ENCODE peak calls at places on chromosomes 16 and 17, in six cellular contexts. One of them, this sample, is unnamed.

GRCh38 chr16:85936761-85937343 is 37.9 kb downstream of the IRF8 start:
- DNase-seq in cardiac muscle cell: peak; percentile 41
- DNase-seq in BJ: no peak
- DNase-seq in kidney epithelial cell: no peak
- DNase-seq in CD4-positive, alpha-beta memory T cell: no peak
- DNase-seq in HepG2: no peak
- DNase-seq in this sample: no peak

GRCh38 chr17:66910651-66911285 is 53.7 kb upstream of the CACNG4 start:
- DNase-seq in HepG2: no peak
- DNase-seq in BJ: no peak
- DNase-seq in kidney epithelial cell: no peak
- DNase-seq in cardiac muscle cell: no peak
- DNase-seq in CD4-positive, alpha-beta memory T cell: no peak
- DNase-seq in this sample: no peak

GRCh38 chr17:19274893-19275292 is 37.7 kb downstream of the EPN2 start:
- DNase-seq in kidney epithelial cell: no peak
- DNase-seq in CD4-positive, alpha-beta memory T cell: no peak
- DNase-seq in HepG2: no peak
- DNase-seq in cardiac muscle cell: no peak
- DNase-seq in BJ: no peak
- DNase-seq in this sample: no peak

GRCh38 chr17:45973943-45974859 is 24.8 kb upstream of the STH start:
- DNase-seq in HepG2: no peak
- DNase-seq in cardiac muscle cell: no peak
- DNase-seq in kidney epithelial cell: no peak
- DNase-seq in CD4-positive, alpha-beta memory T cell: no peak
- DNase-seq in BJ: no peak
- DNase-seq in this sample: no peak

GRCh38 chr16:50547340-50547865 is 793 bp upstream of the NKD1 start:
- DNase-seq in HepG2: peak; percentile 94
- DNase-seq in CD4-positive, alpha-beta memory T cell: peak; percentile 90
- DNase-seq in cardiac muscle cell: peak; percentile 46
- DNase-seq in kidney epithelial cell: no peak
- DNase-seq in BJ: no peak
- DNase-seq in this sample: no peak

GRCh38 chr17:48002208-48002919 is 31.5 kb downstream of the CDK5RAP3 start:
- DNase-seq in cardiac muscle cell: no peak
- DNase-seq in HepG2: peak; percentile 50
- DNase-seq in kidney epithelial cell: peak; percentile 83
- DNase-seq in BJ: peak; percentile 28
- DNase-seq in CD4-positive, alpha-beta memory T cell: no peak
- DNase-seq in this sample: no peak

GRCh38 chr17:70374496-70374895 is 205.2 kb downstream of the KCNJ2 start:
- DNase-seq in CD4-positive, alpha-beta memory T cell: no peak
- DNase-seq in kidney epithelial cell: no peak
- DNase-seq in BJ: no peak
- DNase-seq in cardiac muscle cell: no peak
- DNase-seq in HepG2: no peak
- DNase-seq in this sample: no peak

GRCh38 chr17:49515196-49515770 is 20.2 kb downstream of the NGFR start:
- DNase-seq in cardiac muscle cell: peak; percentile 87
- DNase-seq in kidney epithelial cell: peak; percentile 83
- DNase-seq in HepG2: peak; percentile 79
- DNase-seq in BJ: peak; percentile 86
- DNase-seq in CD4-positive, alpha-beta memory T cell: no peak
- DNase-seq in this sample: no peak

GRCh38 chr17:19242323-19242722 is 5.2 kb downstream of the EPN2 start:
- DNase-seq in CD4-positive, alpha-beta memory T cell: no peak
- DNase-seq in HepG2: no peak
- DNase-seq in kidney epithelial cell: peak; percentile 9
- DNase-seq in cardiac muscle cell: no peak
- DNase-seq in BJ: no peak
- DNase-seq in this sample: no peak

GRCh38 chr16:15502041-15502725 is 67.8 kb downstream of the BMERB1 start:
- DNase-seq in BJ: peak; percentile 68
- DNase-seq in CD4-positive, alpha-beta memory T cell: no peak
- DNase-seq in kidney epithelial cell: peak; percentile 91
- DNase-seq in HepG2: peak; percentile 72
- DNase-seq in cardiac muscle cell: no peak
- DNase-seq in this sample: peak; percentile 95

GRCh38 chr17:76164331-76164730 is 23.3 kb upstream of the FOXJ1 start:
- DNase-seq in HepG2: no peak
- DNase-seq in CD4-positive, alpha-beta memory T cell: no peak
- DNase-seq in BJ: no peak
- DNase-seq in kidney epithelial cell: no peak
- DNase-seq in cardiac muscle cell: no peak
- DNase-seq in this sample: no peak

GRCh38 chr16:11412175-11412904 is 67.1 kb downstream of the RMI2 start:
- DNase-seq in HepG2: no peak
- DNase-seq in BJ: no peak
- DNase-seq in kidney epithelial cell: no peak
- DNase-seq in cardiac muscle cell: no peak
- DNase-seq in CD4-positive, alpha-beta memory T cell: no peak
- DNase-seq in this sample: no peak

GRCh38 chr17:4845128-4845527 is 12.0 kb downstream of the MINK1 start:
- DNase-seq in BJ: no peak
- DNase-seq in cardiac muscle cell: no peak
- DNase-seq in kidney epithelial cell: no peak
- DNase-seq in HepG2: no peak
- DNase-seq in CD4-positive, alpha-beta memory T cell: no peak
- DNase-seq in this sample: no peak

GRCh38 chr17:17763734-17764133 is 73.1 kb downstream of the SREBF1 start:
- DNase-seq in cardiac muscle cell: no peak
- DNase-seq in kidney epithelial cell: no peak
- DNase-seq in BJ: no peak
- DNase-seq in HepG2: no peak
- DNase-seq in CD4-positive, alpha-beta memory T cell: no peak
- DNase-seq in this sample: no peak

GRCh38 chr17:72588961-72589360 is 468.1 kb downstream of the SOX9 start:
- DNase-seq in kidney epithelial cell: peak; percentile 83
- DNase-seq in cardiac muscle cell: no peak
- DNase-seq in BJ: no peak
- DNase-seq in HepG2: peak; percentile 67
- DNase-seq in CD4-positive, alpha-beta memory T cell: no peak
- DNase-seq in this sample: peak; percentile 69

GRCh38 chr17:77877674-77878355 is 80.7 kb upstream of the TNRC6C start:
- DNase-seq in BJ: no peak
- DNase-seq in CD4-positive, alpha-beta memory T cell: no peak
- DNase-seq in HepG2: no peak
- DNase-seq in cardiac muscle cell: no peak
- DNase-seq in kidney epithelial cell: no peak
- DNase-seq in this sample: no peak

GRCh38 chr17:36674278-36674650 is 72.9 kb downstream of the MRM1 start:
- DNase-seq in CD4-positive, alpha-beta memory T cell: peak; percentile 55
- DNase-seq in BJ: no peak
- DNase-seq in cardiac muscle cell: no peak
- DNase-seq in kidney epithelial cell: no peak
- DNase-seq in HepG2: no peak
- DNase-seq in this sample: no peak

GRCh38 chr17:7610641-7611040 is 4.1 kb downstream of the FXR2 start:
- DNase-seq in BJ: no peak
- DNase-seq in HepG2: no peak
- DNase-seq in kidney epithelial cell: no peak
- DNase-seq in cardiac muscle cell: no peak
- DNase-seq in CD4-positive, alpha-beta memory T cell: no peak
- DNase-seq in this sample: no peak
- H3K36me3 ChIP-seq in BJ: peaks cover 5% of the 10 kb centered on the region
- H3K36me3 ChIP-seq in HepG2: peaks cover 3% of the 10 kb centered on the region
- H3K36me3 ChIP-seq in kidney epithelial cell: no peaks in the 10 kb centered on the region
- H3K36me3 ChIP-seq in cardiac muscle cell: no peaks in the 10 kb centered on the region
- H3K36me3 ChIP-seq in CD4-positive, alpha-beta memory T cell: peaks cover 11% of the 10 kb centered on the region
- H3K36me3 ChIP-seq in this sample: peaks cover 8% of the 10 kb centered on the region

GRCh38 chr17:1347681-1348318 is 52.2 kb downstream of the YWHAE start:
- DNase-seq in BJ: no peak
- DNase-seq in kidney epithelial cell: peak; percentile 5
- DNase-seq in HepG2: no peak
- DNase-seq in CD4-positive, alpha-beta memory T cell: no peak
- DNase-seq in cardiac muscle cell: no peak
- DNase-seq in this sample: no peak
- H3K36me3 ChIP-seq in BJ: peaks cover 12% of the 10 kb centered on the region
- H3K36me3 ChIP-seq in kidney epithelial cell: peaks cover 2% of the 10 kb centered on the region
- H3K36me3 ChIP-seq in HepG2: peaks cover 14% of the 10 kb centered on the region
- H3K36me3 ChIP-seq in CD4-positive, alpha-beta memory T cell: peaks cover 62% of the 10 kb centered on the region
- H3K36me3 ChIP-seq in cardiac muscle cell: peaks cover 65% of the 10 kb centered on the region
- H3K36me3 ChIP-seq in this sample: peaks cover 23% of the 10 kb centered on the region

GRCh38 chr16:4404967-4405696 is 11.3 kb downstream of the CORO7 start:
- DNase-seq in kidney epithelial cell: no peak
- DNase-seq in CD4-positive, alpha-beta memory T cell: peak; percentile 16
- DNase-seq in HepG2: no peak
- DNase-seq in cardiac muscle cell: no peak
- DNase-seq in BJ: no peak
- DNase-seq in this sample: no peak
- H3K36me3 ChIP-seq in kidney epithelial cell: no peaks in the 10 kb centered on the region
- H3K36me3 ChIP-seq in CD4-positive, alpha-beta memory T cell: peaks cover 83% of the 10 kb centered on the region
- H3K36me3 ChIP-seq in HepG2: peaks cover 1% of the 10 kb centered on the region
- H3K36me3 ChIP-seq in cardiac muscle cell: no peaks in the 10 kb centered on the region
- H3K36me3 ChIP-seq in BJ: peaks cover 23% of the 10 kb centered on the region
- H3K36me3 ChIP-seq in this sample: peaks cover 2% of the 10 kb centered on the region

DNA sequence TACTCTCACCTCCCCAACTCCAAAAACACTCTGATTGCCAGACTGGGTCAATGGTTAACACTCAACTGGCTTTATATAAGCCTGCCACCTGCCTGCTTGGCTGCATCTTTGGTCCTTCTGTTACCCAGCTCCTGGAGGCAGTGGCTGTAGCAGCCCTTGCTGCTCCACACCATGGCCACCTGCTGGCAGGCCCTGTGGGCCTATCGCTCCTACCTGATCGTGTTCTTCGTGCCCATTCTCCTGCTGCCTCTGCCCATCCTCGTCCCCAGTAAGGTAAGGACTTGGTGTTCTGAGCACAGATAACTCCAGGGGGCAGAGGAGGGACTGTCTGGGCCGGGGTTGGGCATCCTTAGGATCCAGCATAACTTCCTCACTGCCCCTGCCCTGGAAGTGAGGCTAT is at the start of gene SLC13A2:
- DNase-seq in cardiac muscle cell: no peak
- DNase-seq in kidney epithelial cell: no peak
- DNase-seq in CD4-positive, alpha-beta memory T cell: no peak
- DNase-seq in BJ: no peak
- DNase-seq in HepG2: no peak
- DNase-seq in this sample: no peak
- H3K36me3 ChIP-seq in cardiac muscle cell: no peaks in the 10 kb centered on the region
- H3K36me3 ChIP-seq in kidney epithelial cell: no peaks in the 10 kb centered on the region
- H3K36me3 ChIP-seq in CD4-positive, alpha-beta memory T cell: no peaks in the 10 kb centered on the region
- H3K36me3 ChIP-seq in BJ: no peaks in the 10 kb centered on the region
- H3K36me3 ChIP-seq in HepG2: no peaks in the 10 kb centered on the region
- H3K36me3 ChIP-seq in this sample: no peaks in the 10 kb centered on the region

DNA sequence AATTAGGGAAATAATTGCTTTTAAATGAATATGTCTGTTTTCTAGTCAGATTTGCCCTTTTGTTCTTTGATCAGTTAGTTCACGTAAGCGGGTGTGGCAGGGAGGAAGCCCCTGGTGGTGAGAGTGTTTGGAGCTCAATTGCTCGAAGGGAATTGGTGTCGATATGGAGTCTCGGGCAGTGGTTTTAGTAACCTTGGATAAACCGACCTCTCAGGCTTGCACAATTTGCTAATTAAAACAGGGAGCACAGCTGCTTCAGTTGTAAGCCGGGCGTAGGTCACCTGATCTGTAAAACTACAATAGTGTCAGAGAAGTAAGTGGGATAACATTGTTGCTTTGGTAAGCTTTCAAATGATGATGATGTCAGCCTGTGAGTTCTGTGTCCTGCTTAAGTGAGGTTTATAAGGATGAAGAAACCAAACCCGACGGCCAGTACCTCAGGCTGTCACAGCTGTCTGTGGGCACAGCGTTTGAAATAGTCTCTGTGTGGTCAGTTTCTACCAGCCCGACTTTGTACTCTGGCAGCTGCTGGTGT is 2.9 kb downstream of the ZNF750 start:
- DNase-seq in cardiac muscle cell: no peak
- DNase-seq in HepG2: no peak
- DNase-seq in kidney epithelial cell: no peak
- DNase-seq in CD4-positive, alpha-beta memory T cell: no peak
- DNase-seq in BJ: no peak
- DNase-seq in this sample: no peak
- H3K36me3 ChIP-seq in cardiac muscle cell: no peaks in the 10 kb centered on the region
- H3K36me3 ChIP-seq in HepG2: peaks cover 2% of the 10 kb centered on the region
- H3K36me3 ChIP-seq in kidney epithelial cell: no peaks in the 10 kb centered on the region
- H3K36me3 ChIP-seq in CD4-positive, alpha-beta memory T cell: no peaks in the 10 kb centered on the region
- H3K36me3 ChIP-seq in BJ: peaks cover 2% of the 10 kb centered on the region
- H3K36me3 ChIP-seq in this sample: no peaks in the 10 kb centered on the region

GRCh38 chr17:80870401-80870800 is 121.2 kb upstream of the CHMP6 start:
- DNase-seq in cardiac muscle cell: no peak
- DNase-seq in kidney epithelial cell: no peak
- DNase-seq in HepG2: no peak
- DNase-seq in CD4-positive, alpha-beta memory T cell: no peak
- DNase-seq in BJ: no peak
- DNase-seq in this sample: no peak

GRCh38 chr17:80872011-80872929 is 119.4 kb upstream of the CHMP6 start:
- DNase-seq in BJ: no peak
- DNase-seq in cardiac muscle cell: peak; percentile 74
- DNase-seq in CD4-positive, alpha-beta memory T cell: no peak
- DNase-seq in HepG2: no peak
- DNase-seq in kidney epithelial cell: no peak
- DNase-seq in this sample: no peak

GRCh38 chr17:80872999-80873951 is 118.4 kb upstream of the CHMP6 start:
- DNase-seq in HepG2: no peak
- DNase-seq in cardiac muscle cell: no peak
- DNase-seq in CD4-positive, alpha-beta memory T cell: no peak
- DNase-seq in BJ: no peak
- DNase-seq in kidney epithelial cell: no peak
- DNase-seq in this sample: no peak

GRCh38 chr17:80869476-80869875 is 122.2 kb upstream of the CHMP6 start:
- DNase-seq in BJ: no peak
- DNase-seq in CD4-positive, alpha-beta memory T cell: no peak
- DNase-seq in kidney epithelial cell: no peak
- DNase-seq in HepG2: no peak
- DNase-seq in cardiac muscle cell: no peak
- DNase-seq in this sample: no peak

DNA sequence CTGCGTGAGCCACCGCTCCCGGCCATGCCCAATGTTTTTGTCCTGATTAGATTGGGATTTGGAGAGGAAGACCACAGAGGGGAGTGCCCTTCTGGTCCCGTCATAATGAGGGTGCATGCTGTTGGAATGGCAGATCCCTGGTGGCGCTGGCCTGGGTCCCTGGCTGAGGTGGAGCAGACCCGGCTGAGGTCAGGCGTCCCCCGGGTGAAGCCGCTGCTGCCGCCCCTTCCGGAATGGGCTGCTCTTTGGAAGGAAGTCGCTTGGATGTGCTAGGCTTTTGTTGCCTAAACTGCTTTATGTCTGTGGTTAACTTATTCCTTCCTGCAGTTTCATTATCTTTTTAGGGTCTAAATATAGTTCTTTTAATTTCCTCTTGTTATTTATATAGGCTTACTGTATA is 120.3 kb upstream of the CHMP6 start:
- DNase-seq in BJ: no peak
- DNase-seq in cardiac muscle cell: no peak
- DNase-seq in CD4-positive, alpha-beta memory T cell: no peak
- DNase-seq in kidney epithelial cell: no peak
- DNase-seq in HepG2: no peak
- DNase-seq in this sample: no peak
- H3K36me3 ChIP-seq in BJ: peaks cover 2% of the 10 kb centered on the region
- H3K36me3 ChIP-seq in cardiac muscle cell: no peaks in the 10 kb centered on the region
- H3K36me3 ChIP-seq in CD4-positive, alpha-beta memory T cell: no peaks in the 10 kb centered on the region
- H3K36me3 ChIP-seq in kidney epithelial cell: no peaks in the 10 kb centered on the region
- H3K36me3 ChIP-seq in HepG2: peaks cover 16% of the 10 kb centered on the region
- H3K36me3 ChIP-seq in this sample: no peaks in the 10 kb centered on the region